ENCODE peak calls at places on chromosomes 3 and 15, in six cellular contexts. E is Peyer's patch, Z is heart left ventricle, J is breast epithelium, X is body of pancreas, O is endothelial cell of umbilical vein. W is an unnamed sample. For H3K4me1 and H3K36me3, the result is how much of the 10 kb centered on the place peaks cover.

GRCh38 chr15:78873796-78874761 is 1.4 kb downstream of the MORF4L1 start:
- DNase-seq in X (no peak), Z (no peak), J (no peak), E (peak), O (no peak), W (peak)

GRCh38 chr3:139448104-139448503 is 28.2 kb downstream of the RBP2 start:
- DNase-seq in E (no peak), O (no peak), Z (no peak), X (no peak), J (no peak), W (no peak)

GRCh38 chr3:158789592-158789991 is 12.3 kb upstream of the MFSD1 start:
- DNase-seq in E (no peak), J (no peak), O (peak), X (no peak), Z (no peak), W (no peak)

GRCh38 chr3:111715911-111716523 is 120.9 kb upstream of the ZBED2 start:
- DNase-seq in J (peak), O (peak), X (peak), E (peak), Z (peak), W (peak)

GRCh38 chr3:191721983-191722382 is 261.0 kb downstream of the PYDC2 start:
- DNase-seq in E (no peak), J (no peak), O (peak), Z (no peak), X (peak), W (no peak)

GRCh38 chr3:38374221-38374620 is 27.6 kb downstream of the XYLB start:
- DNase-seq in E (no peak), J (no peak), X (no peak), Z (no peak), O (no peak), W (no peak)

GRCh38 chr3:195044411-195044810 is 226.5 kb downstream of the XXYLT1 start:
- DNase-seq in O (no peak), X (no peak), Z (no peak), E (no peak), J (no peak), W (no peak)

GRCh38 chr15:59688383-59688887 is 685 bp downstream of the BNIP2 start:
- DNase-seq in J (no peak), E (peak), X (peak), O (peak), Z (no peak), W (no peak)

GRCh38 chr15:90002428-90002844 is 1.3 kb downstream of the ZNF710 start:
- DNase-seq in Z (peak), X (peak), O (peak), E (peak), J (peak), W (peak)

GRCh38 chr3:51642462-51642861 is 28.6 kb upstream of the TEX264 start:
- DNase-seq in Z (no peak), J (no peak), E (no peak), X (no peak), O (peak), W (no peak)

GRCh38 chr3:128867200-128868125 is 12.0 kb upstream of the ACAD9 start:
- DNase-seq in O (no peak), J (no peak), E (no peak), Z (no peak), X (no peak), W (no peak)

GRCh38 chr15:80234883-80235282 is 17.1 kb downstream of the CTXND1 start:
- DNase-seq in O (peak), X (peak), E (peak), Z (no peak), J (no peak), W (no peak)

GRCh38 chr3:89488800-89489580 is 381.6 kb downstream of the EPHA3 start:
- DNase-seq in E (no peak), J (no peak), X (no peak), Z (no peak), O (no peak), W (no peak)

GRCh38 chr15:99090011-99090699 is 14.7 kb upstream of the SYNM start:
- DNase-seq in E (peak), Z (no peak), J (no peak), X (no peak), O (no peak), W (no peak)

GRCh38 chr3:113250566-113250965 is 39.2 kb downstream of the BOC start:
- DNase-seq in O (no peak), X (no peak), J (no peak), E (no peak), Z (no peak), W (no peak)

GRCh38 chr3:119827209-119827608 is 45.3 kb downstream of the NR1I2 start:
- DNase-seq in X (no peak), E (no peak), O (no peak), Z (no peak), J (no peak), W (no peak)

GRCh38 chr3:39208463-39209055 is 16.2 kb upstream of the XIRP1 start:
- DNase-seq in O (peak), Z (peak), X (peak), J (no peak), E (peak), W (peak)

GRCh38 chr15:78195735-78196201 is 38.6 kb downstream of the ACSBG1 start:
- DNase-seq in E (peak), Z (peak), J (peak), X (peak), O (peak), W (no peak)

GRCh38 chr3:10524799-10525301 is 19.5 kb upstream of the ATP2B2 start:
- DNase-seq in E (peak), O (no peak), Z (peak), X (no peak), J (no peak), W (no peak)

GRCh38 chr3:149393355-149394165 is 16.1 kb upstream of the TM4SF1 start:
- DNase-seq in X (peak), J (peak), Z (peak), E (peak), O (peak), W (peak)

GRCh38 chr3:169118666-169119370 is 544.7 kb downstream of the MECOM start:
- DNase-seq in O (peak), Z (no peak), E (no peak), J (no peak), X (no peak), W (no peak)

GRCh38 chr3:55486101-55486856 is 827 bp downstream of the WNT5A start:
- DNase-seq in O (peak), E (no peak), J (peak), Z (peak), X (peak), W (peak)

GRCh38 chr15:93987068-93987467 is 244.3 kb upstream of the MCTP2 start:
- DNase-seq in Z (no peak), O (no peak), J (no peak), E (no peak), X (no peak), W (no peak)

GRCh38 chr3:150248865-150249360 is 159.2 kb upstream of the TSC22D2 start:
- DNase-seq in J (no peak), E (no peak), O (no peak), Z (no peak), X (no peak), W (no peak)

GRCh38 chr15:63473999-63474809 is 30.2 kb upstream of the USP3 start:
- DNase-seq in E (peak), J (no peak), X (peak), O (no peak), Z (no peak), W (no peak)

GRCh38 chr3:139937674-139938279 is 2.8 kb downstream of the CLSTN2 start:
- DNase-seq in O (peak), X (peak), Z (peak), E (no peak), J (no peak), W (peak)

GRCh38 chr3:160129459-160130061 is 95.7 kb upstream of the C3orf80 start:
- DNase-seq in J (no peak), Z (peak), E (no peak), O (peak), X (no peak), W (no peak)

GRCh38 chr3:128971421-128971820 is 22.5 kb downstream of the CFAP92 start:
- DNase-seq in O (no peak), E (no peak), Z (peak), X (peak), J (no peak), W (peak)

GRCh38 chr15:57017024-57017423 is 98.6 kb downstream of the TCF12 start:
- DNase-seq in E (no peak), X (no peak), J (no peak), O (peak), Z (no peak), W (no peak)

GRCh38 chr3:192467230-192468186 is 259.8 kb downstream of the FGF12 start:
- DNase-seq in J (no peak), Z (peak), E (peak), O (peak), X (peak), W (peak)

GRCh38 chr3:71064288-71064975 is 519.1 kb downstream of the FOXP1 start:
- DNase-seq in Z (no peak), E (peak), X (peak), O (peak), J (peak), W (peak)

GRCh38 chr15:100968043-100968966 is 49.1 kb downstream of the LRRK1 start:
- DNase-seq in J (no peak), O (no peak), Z (no peak), E (no peak), X (no peak), W (no peak)

GRCh38 chr15:87483468-87483867 is 773.1 kb downstream of the NTRK3 start:
- DNase-seq in X (no peak), J (no peak), Z (no peak), O (no peak), E (no peak), W (no peak)

GRCh38 chr3:154775821-154776548 is 304.1 kb upstream of the MME start:
- DNase-seq in X (no peak), E (no peak), O (no peak), Z (no peak), J (no peak), W (no peak)

GRCh38 chr3:128313936-128314335 is 152.8 kb downstream of the DNAJB8 start:
- DNase-seq in O (no peak), J (no peak), X (no peak), E (no peak), Z (no peak), W (no peak)

GRCh38 chr3:107428051-107428858 is 51.0 kb downstream of the CCDC54 start:
- DNase-seq in E (no peak), J (no peak), X (no peak), Z (no peak), O (no peak), W (no peak)

GRCh38 chr3:45947361-45947760 is 4.1 kb downstream of the CXCR6 start:
- DNase-seq in X (no peak), J (no peak), O (no peak), E (no peak), Z (no peak), W (no peak)

GRCh38 chr3:170233532-170233931 is 11.3 kb downstream of the PRKCI start:
- DNase-seq in X (no peak), E (no peak), Z (no peak), O (no peak), J (no peak), W (no peak)

GRCh38 chr3:17239417-17239816 is 354.7 kb downstream of the PLCL2 start:
- DNase-seq in Z (no peak), J (no peak), X (no peak), O (no peak), E (no peak), W (no peak)

DNA sequence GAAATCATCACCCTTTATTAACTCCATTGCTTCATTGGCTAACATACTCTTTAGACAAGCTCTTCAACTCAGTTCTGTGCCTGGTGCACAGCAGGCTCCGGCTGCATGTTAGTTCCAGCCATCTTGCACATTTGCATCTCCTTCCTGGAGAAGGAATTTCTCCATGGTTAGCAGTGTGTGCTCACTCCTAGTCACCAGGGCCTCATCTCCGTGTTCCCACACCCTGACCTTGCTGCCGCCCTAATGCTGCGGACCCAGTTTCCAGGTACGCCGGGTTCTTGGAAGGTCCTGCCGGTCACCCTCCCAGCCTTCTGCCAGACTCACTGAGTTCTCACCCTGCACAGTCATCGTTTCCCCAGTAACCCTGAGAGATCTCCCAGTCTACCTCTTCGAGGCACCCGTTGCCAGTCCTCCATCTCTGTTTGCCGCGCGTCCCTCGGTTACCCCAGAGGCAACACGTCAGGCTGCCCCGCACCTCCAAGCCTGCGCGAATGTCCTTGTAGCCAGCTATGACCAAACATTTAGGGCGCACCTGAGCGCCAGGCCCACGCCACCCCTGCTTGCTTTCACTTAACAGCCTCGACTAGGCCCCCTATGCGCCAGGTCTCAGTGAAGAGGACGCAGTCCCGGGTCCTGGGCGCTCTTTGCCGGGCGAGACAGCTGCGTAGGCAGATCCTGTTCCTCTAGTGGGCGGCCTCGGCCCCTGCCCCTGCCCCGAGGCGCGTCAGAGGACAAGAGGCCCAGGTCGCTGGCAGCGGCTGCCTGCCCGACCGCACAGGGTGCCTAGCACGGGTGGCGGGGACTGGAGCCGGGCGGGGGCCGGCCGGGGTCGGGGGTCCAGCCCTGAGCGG is 744 bp upstream of the ZNF592 start:
- DNase-seq in E (peak), J (peak), X (peak), O (peak), Z (peak), W (peak)
- TF ChIP-seq POLR2A in E (peak), J (no peak), X (peak), O (no peak), Z (no peak), W (peak)

GRCh38 chr15:52011711-52012144 is 7.3 kb upstream of the MAPK6 start:
- DNase-seq in X (no peak), E (no peak), O (peak), Z (no peak), J (no peak), W (no peak)
- H3K4me1 ChIP-seq in X (under half), E (under half), O (under half), Z (under half), J (under half), W (under half)

DNA sequence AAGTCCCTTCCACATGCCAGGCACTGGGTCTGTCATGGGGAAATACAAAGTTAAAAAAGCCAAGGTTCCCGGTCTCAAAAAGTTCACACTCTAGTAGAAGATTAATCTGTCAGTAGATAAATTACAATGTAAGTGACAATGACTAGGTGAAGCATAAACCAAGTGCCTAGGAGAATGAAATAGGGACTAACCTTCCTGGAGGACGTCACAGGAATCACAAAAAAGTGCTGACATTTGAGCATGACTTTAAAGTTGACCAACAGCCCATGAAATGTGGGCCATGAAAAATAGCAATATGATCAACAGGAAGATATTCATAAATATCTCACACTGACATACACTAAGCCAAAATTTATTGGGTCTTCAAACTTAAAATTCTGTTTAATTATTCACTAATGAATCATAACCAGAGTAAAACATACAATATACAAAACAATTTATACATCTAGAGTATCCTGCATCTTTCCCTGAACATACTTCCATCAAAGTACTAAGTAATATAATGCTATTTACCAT is 20.0 kb downstream of the COPS2 start:
- DNase-seq in J (no peak), O (no peak), Z (no peak), E (no peak), X (no peak), W (no peak)
- H3K36me3 ChIP-seq in J (under half), O (under half), Z (half or more), E (half or more), X (under half), W (under half)

GRCh38 chr3:152511904-152512303 is 243.2 kb downstream of the MBNL1 start:
- DNase-seq in Z (no peak), O (no peak), X (no peak), J (no peak), E (no peak), W (no peak)

GRCh38 chr3:152508705-152509104 is 240.0 kb downstream of the MBNL1 start:
- DNase-seq in Z (no peak), X (no peak), J (no peak), E (no peak), O (peak), W (no peak)

DNA sequence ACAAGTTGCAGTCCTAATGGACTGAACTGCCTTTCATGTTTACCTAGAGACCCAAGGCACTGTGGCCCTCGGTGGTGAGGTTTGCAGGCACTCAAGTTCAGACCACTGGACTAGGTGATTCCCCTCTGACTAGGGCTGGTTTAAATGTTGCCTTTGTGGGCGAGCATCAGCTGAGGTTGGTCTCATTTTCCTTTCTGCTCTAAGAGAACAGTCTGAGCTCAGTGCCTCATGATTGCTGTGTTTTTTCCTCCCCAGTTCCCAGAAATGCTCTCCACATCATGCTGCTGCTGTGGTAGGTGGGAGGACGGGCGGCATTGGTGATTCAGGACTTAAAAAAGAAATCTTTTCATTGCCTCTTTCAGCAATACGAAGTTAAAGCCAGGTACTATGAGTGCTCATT is 237.2 kb downstream of the MBNL1 start:
- DNase-seq in J (no peak), Z (no peak), X (no peak), E (no peak), O (no peak), W (no peak)
- TF ChIP-seq POLR2A in J (no peak), Z (no peak), X (no peak), E (no peak), O (no peak), W (no peak)

W was measured in uterus.